ENCODE peak calls at places on chromosomes 16 and 17, in five cellular contexts. L, B, N, V and I are unnamed samples. For H3K4me1, the result is how much of the 10 kb centered on the place peaks cover.

GRCh38 chr16:48153689-48154265 is 2.0 kb downstream of the ABCC12 start:
- DNase-seq in L (no peak), B (no peak), N (no peak), V (no peak), I (no peak)

GRCh38 chr16:69940676-69941075 is 10.5 kb upstream of the CLEC18A start:
- DNase-seq in L (no peak), B (no peak), N (no peak), V (no peak), I (no peak)

GRCh38 chr17:47700471-47701449 is 6.8 kb downstream of the TBKBP1 start:
- DNase-seq in L (no peak), B (no peak), N (no peak), V (no peak), I (no peak)

GRCh38 chr17:77869665-77870132 is 88.8 kb upstream of the TNRC6C start:
- DNase-seq in L (no peak), B (no peak), N (no peak), V (no peak), I (no peak)

GRCh38 chr16:82167670-82168069 is 2.4 kb downstream of the MPHOSPH6 start:
- DNase-seq in L (no peak), B (no peak), N (no peak), V (no peak), I (no peak)

GRCh38 chr17:8447816-8448215 is 12.1 kb downstream of the NDEL1 start:
- DNase-seq in L (no peak), B (no peak), N (no peak), V (peak), I (no peak)

GRCh38 chr16:69424935-69425784 is 741 bp downstream of the CYB5B start:
- DNase-seq in L (peak), B (no peak), N (no peak), V (no peak), I (no peak)

GRCh38 chr17:15134363-15134762 is 130.8 kb downstream of the PMP22 start:
- DNase-seq in L (no peak), B (peak), N (no peak), V (no peak), I (no peak)

GRCh38 chr17:65123757-65124675 is 13.2 kb upstream of the RGS9 start:
- DNase-seq in L (peak), B (peak), N (no peak), V (no peak), I (no peak)

GRCh38 chr16:71781741-71782140 is 26.9 kb downstream of the AP1G1 start:
- DNase-seq in L (no peak), B (no peak), N (no peak), V (no peak), I (no peak)

GRCh38 chr17:41415411-41415810 is 9.0 kb downstream of the KRT37 start:
- DNase-seq in L (no peak), B (no peak), N (no peak), V (no peak), I (no peak)

GRCh38 chr17:65297384-65297783 is 160.2 kb downstream of the RGS9 start:
- DNase-seq in L (no peak), B (no peak), N (no peak), V (no peak), I (no peak)

GRCh38 chr16:71473891-71474290 is 11.8 kb upstream of the ZNF23 start:
- DNase-seq in L (no peak), B (no peak), N (no peak), V (no peak), I (no peak)

GRCh38 chr17:83062818-83063671 is 16.4 kb upstream of the METRNL start:
- DNase-seq in L (no peak), B (no peak), N (no peak), V (peak), I (no peak)

GRCh38 chr17:76076765-76077581 is 2.0 kb upstream of the ZACN start:
- DNase-seq in L (no peak), B (peak), N (no peak), V (peak), I (peak)

GRCh38 chr16:20941635-20941926 is 41.0 kb downstream of the LYRM1 start:
- DNase-seq in L (no peak), B (no peak), N (no peak), V (no peak), I (no peak)

GRCh38 chr17:82520041-82520910 is 744 bp downstream of the FOXK2 start:
- DNase-seq in L (no peak), B (no peak), N (peak), V (no peak), I (no peak)

GRCh38 chr17:45574376-45574775 is 83.9 kb upstream of the PLEKHM1 start:
- DNase-seq in L (no peak), B (no peak), N (no peak), V (no peak), I (no peak)

GRCh38 chr16:85153656-85154091 is 41.4 kb upstream of the CIBAR2 start:
- DNase-seq in L (no peak), B (no peak), N (no peak), V (no peak), I (peak)

GRCh38 chr16:70437017-70437581 is 1.8 kb downstream of the ST3GAL2 start:
- DNase-seq in L (no peak), B (peak), N (no peak), V (peak), I (no peak)

GRCh38 chr16:4624827-4625616 is 396 bp downstream of the MGRN1 start:
- DNase-seq in L (peak), B (peak), N (peak), V (peak), I (peak)

GRCh38 chr16:57686577-57686976 is 8.0 kb upstream of the DRC7 start:
- DNase-seq in L (no peak), B (no peak), N (no peak), V (no peak), I (peak)

GRCh38 chr17:75430159-75430748 is 24.8 kb upstream of the GRB2 start:
- DNase-seq in L (peak), B (peak), N (peak), V (peak), I (no peak)

GRCh38 chr16:72285324-72285723 is 113.4 kb upstream of the PMFBP1 start:
- DNase-seq in L (no peak), B (peak), N (no peak), V (peak), I (no peak)

GRCh38 chr16:1691956-1692355 is 13.9 kb downstream of the JPT2 start:
- DNase-seq in L (no peak), B (no peak), N (no peak), V (no peak), I (no peak)

GRCh38 chr17:44977065-44977464 is 9.0 kb upstream of the C1QL1 start:
- DNase-seq in L (no peak), B (no peak), N (no peak), V (no peak), I (no peak)

GRCh38 chr16:80984124-80984892 is 22.4 kb downstream of the CMC2 start:
- DNase-seq in L (no peak), B (no peak), N (no peak), V (no peak), I (no peak)

GRCh38 chr16:80120899-80121521 is 419.8 kb upstream of the DYNLRB2 start:
- DNase-seq in L (no peak), B (no peak), N (no peak), V (no peak), I (no peak)

GRCh38 chr17:76197911-76198310 is 42.4 kb downstream of the RNF157 start:
- DNase-seq in L (no peak), B (no peak), N (no peak), V (no peak), I (no peak)

GRCh38 chr16:24844101-24845030 is 1.4 kb upstream of the SLC5A11 start:
- DNase-seq in L (peak), B (no peak), N (peak), V (no peak), I (no peak)
- H3K4me1 ChIP-seq in L (under half), B (under half), N (under half), V (under half), I (under half)

DNA sequence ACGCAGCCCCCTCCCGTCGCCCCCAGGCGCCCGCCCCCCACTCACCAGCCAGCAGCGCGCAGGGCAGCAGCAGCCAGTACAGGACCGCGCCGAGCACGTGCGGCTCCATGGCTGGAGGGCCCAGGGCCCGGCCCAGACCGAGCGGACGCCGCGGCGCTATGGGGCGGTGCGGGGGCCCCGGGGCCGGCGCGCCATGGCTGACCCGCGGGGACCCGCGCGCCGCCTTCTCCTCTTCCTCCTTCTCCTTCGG is 239 bp downstream of the PIEZO1 start:
- DNase-seq in L (no peak), B (peak), N (no peak), V (no peak), I (no peak)
- H3K4me1 ChIP-seq in L (under half), B (under half), N (under half), V (under half), I (under half)

GRCh38 chr16:66278111-66278531 is 88.4 kb upstream of the CDH5 start:
- DNase-seq in L (peak), B (no peak), N (peak), V (peak), I (no peak)
- H3K4me1 ChIP-seq in L (under half), B (under half), N (under half), V (under half), I (under half)

DNA sequence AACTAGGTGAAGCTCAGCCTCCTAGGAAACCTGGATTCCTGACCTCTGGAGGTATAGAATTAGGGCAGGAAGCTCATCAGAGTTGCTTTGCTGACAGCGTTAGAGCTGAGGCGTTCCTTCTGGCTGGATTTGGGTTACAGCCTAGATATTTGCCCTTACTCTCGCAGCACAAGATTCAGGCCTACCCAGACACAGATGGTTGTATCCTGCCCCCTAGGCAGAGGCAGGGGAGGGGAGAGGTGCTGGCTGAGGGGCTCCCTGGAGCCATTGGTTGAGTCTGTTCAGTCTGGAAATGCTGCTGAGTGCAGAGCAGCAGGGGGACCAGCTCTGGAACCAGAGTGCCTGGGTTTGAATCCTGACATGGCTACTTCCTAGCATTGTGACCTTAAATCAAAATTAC is 78.5 kb downstream of the MPRIP start:
- DNase-seq in L (no peak), B (no peak), N (no peak), V (no peak), I (no peak)
- H3K4me1 ChIP-seq in L (under half), B (under half), N (under half), V (under half), I (under half)